ENCODE peak calls at places on chromosomes 1 and 21, in seven cellular contexts. One of them, this sample, is unnamed.

GRCh38 chr21:30717105-30717504 is 1.5 kb downstream of the KRTAP21-3 start:
- DNase-seq in fibroblast of lung: no peak
- DNase-seq in GM12878: no peak
- DNase-seq in GM23248: no peak
- DNase-seq in endothelial cell of umbilical vein: no peak
- DNase-seq in astrocyte: peak; percentile 34
- DNase-seq in PC-9: no peak
- DNase-seq in this sample: no peak

GRCh38 chr1:111603979-111604378 is 15.6 kb upstream of the RAP1A start:
- DNase-seq in fibroblast of lung: no peak
- DNase-seq in GM12878: no peak
- DNase-seq in GM23248: no peak
- DNase-seq in endothelial cell of umbilical vein: no peak
- DNase-seq in astrocyte: no peak
- DNase-seq in PC-9: no peak
- DNase-seq in this sample: no peak

GRCh38 chr1:175287849-175288248 is 95.3 kb upstream of the KIAA0040 start:
- DNase-seq in fibroblast of lung: no peak
- DNase-seq in GM12878: no peak
- DNase-seq in GM23248: no peak
- DNase-seq in endothelial cell of umbilical vein: no peak
- DNase-seq in astrocyte: no peak
- DNase-seq in PC-9: no peak
- DNase-seq in this sample: no peak

GRCh38 chr1:177274687-177275211 is 104.0 kb downstream of the BRINP2 start:
- DNase-seq in fibroblast of lung: peak; percentile 94
- DNase-seq in GM12878: no peak
- DNase-seq in GM23248: peak; percentile 79
- DNase-seq in endothelial cell of umbilical vein: peak; percentile 16
- DNase-seq in astrocyte: peak; percentile 83
- DNase-seq in PC-9: no peak
- DNase-seq in this sample: no peak

GRCh38 chr21:31630062-31630711 is 29.3 kb upstream of the SOD1 start:
- DNase-seq in fibroblast of lung: peak; percentile 96
- DNase-seq in GM12878: no peak
- DNase-seq in GM23248: peak; percentile 30
- DNase-seq in endothelial cell of umbilical vein: peak; percentile 96
- DNase-seq in astrocyte: peak; percentile 88
- DNase-seq in PC-9: peak; percentile 68
- DNase-seq in this sample: no peak

GRCh38 chr1:64663654-64664053 is 81.2 kb upstream of the RAVER2 start:
- DNase-seq in fibroblast of lung: no peak
- DNase-seq in GM12878: no peak
- DNase-seq in GM23248: peak; percentile 4
- DNase-seq in endothelial cell of umbilical vein: no peak
- DNase-seq in astrocyte: peak; percentile 10
- DNase-seq in PC-9: no peak
- DNase-seq in this sample: peak; percentile 37

GRCh38 chr1:66679140-66679539 is 73.1 kb upstream of the DYNLT5 start:
- DNase-seq in fibroblast of lung: no peak
- DNase-seq in GM12878: no peak
- DNase-seq in GM23248: no peak
- DNase-seq in endothelial cell of umbilical vein: no peak
- DNase-seq in astrocyte: no peak
- DNase-seq in PC-9: no peak
- DNase-seq in this sample: no peak

GRCh38 chr1:22452401-22452963 is 831 bp downstream of the ZBTB40 start:
- DNase-seq in fibroblast of lung: peak; percentile 80
- DNase-seq in GM12878: peak; percentile 9
- DNase-seq in GM23248: peak; percentile 84
- DNase-seq in endothelial cell of umbilical vein: peak; percentile 83
- DNase-seq in astrocyte: peak; percentile 44
- DNase-seq in PC-9: no peak
- DNase-seq in this sample: no peak

GRCh38 chr21:39029086-39029772 is 154.0 kb downstream of the PSMG1 start:
- DNase-seq in fibroblast of lung: peak; percentile 75
- DNase-seq in GM12878: no peak
- DNase-seq in GM23248: peak; percentile 69
- DNase-seq in endothelial cell of umbilical vein: no peak
- DNase-seq in astrocyte: peak; percentile 31
- DNase-seq in PC-9: no peak
- DNase-seq in this sample: no peak

GRCh38 chr1:247212914-247213617 is 41.2 kb upstream of the ZNF124 start:
- DNase-seq in fibroblast of lung: no peak
- DNase-seq in GM12878: no peak
- DNase-seq in GM23248: no peak
- DNase-seq in endothelial cell of umbilical vein: no peak
- DNase-seq in astrocyte: no peak
- DNase-seq in PC-9: no peak
- DNase-seq in this sample: no peak

GRCh38 chr1:171296897-171297296 is 17.1 kb upstream of the FMO4 start:
- DNase-seq in fibroblast of lung: no peak
- DNase-seq in GM12878: no peak
- DNase-seq in GM23248: no peak
- DNase-seq in endothelial cell of umbilical vein: no peak
- DNase-seq in astrocyte: no peak
- DNase-seq in PC-9: no peak
- DNase-seq in this sample: no peak

GRCh38 chr1:181112071-181112929 is 23.8 kb downstream of the IER5 start:
- DNase-seq in fibroblast of lung: peak; percentile 100
- DNase-seq in GM12878: no peak
- DNase-seq in GM23248: peak; percentile 99
- DNase-seq in endothelial cell of umbilical vein: peak; percentile 87
- DNase-seq in astrocyte: peak; percentile 99
- DNase-seq in PC-9: peak; percentile 94
- DNase-seq in this sample: no peak

GRCh38 chr1:206941766-206942418 is 4.4 kb downstream of the PIGR start:
- DNase-seq in fibroblast of lung: no peak
- DNase-seq in GM12878: no peak
- DNase-seq in GM23248: no peak
- DNase-seq in endothelial cell of umbilical vein: no peak
- DNase-seq in astrocyte: no peak
- DNase-seq in PC-9: no peak
- DNase-seq in this sample: no peak

GRCh38 chr1:246156847-246157246 is 350.2 kb downstream of the SMYD3 start:
- DNase-seq in fibroblast of lung: no peak
- DNase-seq in GM12878: no peak
- DNase-seq in GM23248: no peak
- DNase-seq in endothelial cell of umbilical vein: no peak
- DNase-seq in astrocyte: no peak
- DNase-seq in PC-9: no peak
- DNase-seq in this sample: no peak

GRCh38 chr1:166080277-166080964 is 86.4 kb downstream of the FAM78B start:
- DNase-seq in fibroblast of lung: no peak
- DNase-seq in GM12878: peak; percentile 5
- DNase-seq in GM23248: no peak
- DNase-seq in endothelial cell of umbilical vein: no peak
- DNase-seq in astrocyte: peak; percentile 55
- DNase-seq in PC-9: no peak
- DNase-seq in this sample: no peak

GRCh38 chr1:19478241-19478780 is 7.0 kb downstream of the CAPZB start:
- DNase-seq in fibroblast of lung: no peak
- DNase-seq in GM12878: no peak
- DNase-seq in GM23248: no peak
- DNase-seq in endothelial cell of umbilical vein: no peak
- DNase-seq in astrocyte: no peak
- DNase-seq in PC-9: no peak
- DNase-seq in this sample: no peak

GRCh38 chr1:33460947-33461629 is 11.4 kb upstream of the ZSCAN20 start:
- DNase-seq in fibroblast of lung: no peak
- DNase-seq in GM12878: peak; percentile 67
- DNase-seq in GM23248: no peak
- DNase-seq in endothelial cell of umbilical vein: peak; percentile 65
- DNase-seq in astrocyte: no peak
- DNase-seq in PC-9: no peak
- DNase-seq in this sample: no peak

GRCh38 chr1:32307313-32307712 is 15.4 kb downstream of the HDAC1 start:
- DNase-seq in fibroblast of lung: no peak
- DNase-seq in GM12878: no peak
- DNase-seq in GM23248: peak; percentile 72
- DNase-seq in endothelial cell of umbilical vein: no peak
- DNase-seq in astrocyte: peak; percentile 22
- DNase-seq in PC-9: no peak
- DNase-seq in this sample: no peak

GRCh38 chr1:1202831-1203560 is 3.4 kb downstream of the TNFRSF18 start:
- DNase-seq in fibroblast of lung: no peak
- DNase-seq in GM12878: no peak
- DNase-seq in GM23248: no peak
- DNase-seq in endothelial cell of umbilical vein: no peak
- DNase-seq in astrocyte: no peak
- DNase-seq in PC-9: no peak
- DNase-seq in this sample: no peak

GRCh38 chr1:226510453-226510852 is 38.1 kb upstream of the STUM start:
- DNase-seq in fibroblast of lung: no peak
- DNase-seq in GM12878: no peak
- DNase-seq in GM23248: peak; percentile 54
- DNase-seq in endothelial cell of umbilical vein: no peak
- DNase-seq in astrocyte: peak; percentile 27
- DNase-seq in PC-9: no peak
- DNase-seq in this sample: no peak

GRCh38 chr1:2878591-2878990 is 77.1 kb upstream of the TTC34 start:
- DNase-seq in fibroblast of lung: no peak
- DNase-seq in GM12878: no peak
- DNase-seq in GM23248: no peak
- DNase-seq in endothelial cell of umbilical vein: no peak
- DNase-seq in astrocyte: no peak
- DNase-seq in PC-9: no peak
- DNase-seq in this sample: no peak

GRCh38 chr1:2876846-2877245 is 75.4 kb upstream of the TTC34 start:
- DNase-seq in fibroblast of lung: no peak
- DNase-seq in GM12878: no peak
- DNase-seq in GM23248: no peak
- DNase-seq in endothelial cell of umbilical vein: no peak
- DNase-seq in astrocyte: no peak
- DNase-seq in PC-9: no peak
- DNase-seq in this sample: no peak

GRCh38 chr1:2874207-2875165 is 73.0 kb upstream of the TTC34 start:
- DNase-seq in fibroblast of lung: no peak
- DNase-seq in GM12878: no peak
- DNase-seq in GM23248: peak; percentile 2
- DNase-seq in endothelial cell of umbilical vein: no peak
- DNase-seq in astrocyte: no peak
- DNase-seq in PC-9: no peak
- DNase-seq in this sample: no peak

GRCh38 chr1:2877391-2877790 is 75.9 kb upstream of the TTC34 start:
- DNase-seq in fibroblast of lung: no peak
- DNase-seq in GM12878: no peak
- DNase-seq in GM23248: no peak
- DNase-seq in endothelial cell of umbilical vein: no peak
- DNase-seq in astrocyte: no peak
- DNase-seq in PC-9: no peak
- DNase-seq in this sample: no peak

DNA sequence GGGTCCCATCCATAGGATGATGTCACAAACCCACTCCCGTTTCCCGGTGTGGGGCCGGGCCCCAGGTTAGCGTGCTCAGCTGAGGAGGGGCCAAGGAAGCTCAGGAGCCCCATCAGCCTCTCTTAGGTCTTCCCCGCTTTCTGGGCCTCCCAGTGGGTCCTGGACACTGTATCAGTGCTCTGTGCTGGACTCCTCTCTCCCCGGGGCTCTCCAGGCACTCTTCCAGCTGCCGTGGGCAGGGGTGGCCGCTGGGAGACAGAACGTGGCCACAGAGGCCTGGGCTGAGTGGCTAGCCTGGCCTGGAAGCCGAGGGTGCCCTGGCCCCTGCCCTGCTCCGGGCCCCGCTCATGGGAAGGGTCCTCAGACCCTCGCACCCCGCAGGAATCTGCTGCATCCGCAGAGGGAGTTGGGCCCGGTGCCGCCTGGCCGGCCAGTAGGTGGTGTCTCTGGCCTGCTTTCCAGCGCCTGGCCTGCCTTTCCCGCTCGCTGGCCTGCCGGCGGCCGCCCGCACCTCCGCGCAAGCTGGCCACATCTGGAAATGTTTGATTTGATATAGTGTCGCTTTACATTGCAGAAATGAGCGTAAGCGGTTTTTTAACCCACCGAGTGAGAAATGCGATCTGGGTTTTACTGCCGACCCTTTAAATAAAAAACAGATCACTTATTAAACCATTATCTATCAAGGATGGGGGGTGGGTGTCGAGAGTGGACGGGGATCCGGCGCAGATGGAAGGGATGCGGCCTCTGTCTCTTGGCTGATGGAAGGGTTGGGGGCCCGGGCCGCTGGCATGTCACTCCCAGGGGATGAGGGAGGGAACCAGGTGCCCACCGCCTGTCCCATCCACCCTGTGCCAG is 74.4 kb upstream of the TTC34 start:
- DNase-seq in fibroblast of lung: no peak
- DNase-seq in GM12878: no peak
- DNase-seq in GM23248: peak; percentile 11
- DNase-seq in endothelial cell of umbilical vein: no peak
- DNase-seq in astrocyte: no peak
- DNase-seq in PC-9: no peak
- DNase-seq in this sample: no peak
- TF ChIP-seq EZH2 in fibroblast of lung: no peak
- TF ChIP-seq EZH2 in GM12878: no peak
- TF ChIP-seq EZH2 in GM23248: no peak
- TF ChIP-seq EZH2 in endothelial cell of umbilical vein: no peak
- TF ChIP-seq EZH2 in astrocyte: no peak
- TF ChIP-seq EZH2 in PC-9: no peak
- TF ChIP-seq EZH2 in this sample: no peak

DNA sequence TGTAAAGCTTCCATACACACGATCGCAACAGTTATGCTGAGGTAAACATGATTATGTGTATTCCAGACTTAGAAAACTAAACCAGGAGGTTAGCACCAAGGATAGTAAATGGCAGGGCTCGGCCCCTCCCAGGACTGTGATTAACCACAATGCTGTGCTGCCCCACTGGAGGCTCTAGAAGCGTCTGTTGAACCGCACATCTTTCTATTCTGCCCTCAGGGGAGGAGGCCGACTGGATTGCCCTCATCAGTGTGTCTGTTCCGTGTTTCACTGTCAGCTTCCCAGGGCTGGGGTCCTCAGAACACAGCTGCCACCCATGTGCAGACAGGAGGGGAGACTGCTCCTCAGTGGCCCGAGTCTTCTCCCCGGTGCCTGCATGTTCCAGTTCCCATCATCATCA is 12.8 kb upstream of the ASCL5 start:
- DNase-seq in fibroblast of lung: no peak
- DNase-seq in GM12878: no peak
- DNase-seq in GM23248: no peak
- DNase-seq in endothelial cell of umbilical vein: no peak
- DNase-seq in astrocyte: no peak
- DNase-seq in PC-9: no peak
- DNase-seq in this sample: no peak
- H3K4me2 ChIP-seq in fibroblast of lung: no peak overlapping the region
- H3K4me2 ChIP-seq in GM12878: no peak overlapping the region
- H3K4me2 ChIP-seq in GM23248: no peak overlapping the region
- H3K4me2 ChIP-seq in endothelial cell of umbilical vein: no peak overlapping the region
- H3K4me2 ChIP-seq in astrocyte: no peak overlapping the region
- H3K4me2 ChIP-seq in PC-9: no peak overlapping the region
- H3K4me2 ChIP-seq in this sample: no peak overlapping the region

GRCh38 chr1:2871246-2871815 is 69.8 kb upstream of the TTC34 start:
- DNase-seq in fibroblast of lung: no peak
- DNase-seq in GM12878: no peak
- DNase-seq in GM23248: no peak
- DNase-seq in endothelial cell of umbilical vein: no peak
- DNase-seq in astrocyte: no peak
- DNase-seq in PC-9: no peak
- DNase-seq in this sample: no peak
- H3K9me3 ChIP-seq in fibroblast of lung: no peaks in the 10 kb centered on the region
- H3K9me3 ChIP-seq in GM12878: peaks cover 2% of the 10 kb centered on the region
- H3K9me3 ChIP-seq in GM23248: no peaks in the 10 kb centered on the region
- H3K9me3 ChIP-seq in endothelial cell of umbilical vein: peaks cover 8% of the 10 kb centered on the region
- H3K9me3 ChIP-seq in astrocyte: peaks cover 11% of the 10 kb centered on the region
- H3K9me3 ChIP-seq in PC-9: no peaks in the 10 kb centered on the region
- H3K9me3 ChIP-seq in this sample: peaks cover 5% of the 10 kb centered on the region

GRCh38 chr1:241553886-241554592 is 21.9 kb downstream of the KMO start:
- DNase-seq in fibroblast of lung: no peak
- DNase-seq in GM12878: no peak
- DNase-seq in GM23248: no peak
- DNase-seq in endothelial cell of umbilical vein: no peak
- DNase-seq in astrocyte: no peak
- DNase-seq in PC-9: no peak
- DNase-seq in this sample: no peak
- TF ChIP-seq EZH2 in fibroblast of lung: no peak
- TF ChIP-seq EZH2 in GM12878: no peak
- TF ChIP-seq EZH2 in GM23248: no peak
- TF ChIP-seq EZH2 in endothelial cell of umbilical vein: no peak
- TF ChIP-seq EZH2 in astrocyte: no peak
- TF ChIP-seq EZH2 in PC-9: no peak
- TF ChIP-seq EZH2 in this sample: no peak